ENCODE peak calls at places on chromosomes 7 and 10, in eight cellular contexts. J, Z, K, W, V, X, D and I are unnamed samples.

GRCh38 chr7:159094030-159094740 is 50.5 kb downstream of the VIPR2 start:
- DNase-seq in J (no peak), Z (no peak), K (no peak), W (no peak), V (no peak), X (no peak), D (no peak), I (no peak)

GRCh38 chr10:34539533-34540315 is 275.4 kb downstream of the PARD3 start:
- DNase-seq in J (no peak), Z (no peak), K (no peak), W (no peak), V (peak), X (peak), D (no peak), I (no peak)

GRCh38 chr10:70513848-70514309 is 35.3 kb downstream of the PALD1 start:
- DNase-seq in J (no peak), Z (no peak), K (peak), W (no peak), V (no peak), X (peak), D (no peak), I (peak)

GRCh38 chr7:36391436-36392198 is 2.0 kb downstream of the ANLN start:
- DNase-seq in J (no peak), Z (no peak), K (no peak), W (no peak), V (no peak), X (peak), D (peak), I (peak)

GRCh38 chr7:15647309-15647708 is 39.2 kb downstream of the MEOX2 start:
- DNase-seq in J (no peak), Z (no peak), K (no peak), W (no peak), V (no peak), X (no peak), D (no peak), I (no peak)

GRCh38 chr10:62623223-62623622 is 181.3 kb upstream of the ADO start:
- DNase-seq in J (no peak), Z (no peak), K (no peak), W (no peak), V (no peak), X (no peak), D (no peak), I (no peak)

GRCh38 chr10:128877936-128878335 is 589.1 kb upstream of the MGMT start:
- DNase-seq in J (no peak), Z (no peak), K (no peak), W (no peak), V (no peak), X (no peak), D (no peak), I (no peak)

GRCh38 chr10:58817499-58817898 is 304.8 kb downstream of the BICC1 start:
- DNase-seq in J (no peak), Z (no peak), K (no peak), W (no peak), V (no peak), X (no peak), D (no peak), I (no peak)

GRCh38 chr7:147992698-147993097 is 597.9 kb upstream of the C7orf33 start:
- DNase-seq in J (no peak), Z (no peak), K (no peak), W (no peak), V (no peak), X (no peak), D (no peak), I (no peak)

GRCh38 chr7:41816111-41816510 is 113.2 kb upstream of the INHBA start:
- DNase-seq in J (no peak), Z (no peak), K (no peak), W (no peak), V (no peak), X (peak), D (no peak), I (no peak)

GRCh38 chr10:132685121-132685891 is 100.6 kb downstream of the NKX6-2 start:
- DNase-seq in J (peak), Z (no peak), K (no peak), W (no peak), V (peak), X (no peak), D (peak), I (peak)

DNA sequence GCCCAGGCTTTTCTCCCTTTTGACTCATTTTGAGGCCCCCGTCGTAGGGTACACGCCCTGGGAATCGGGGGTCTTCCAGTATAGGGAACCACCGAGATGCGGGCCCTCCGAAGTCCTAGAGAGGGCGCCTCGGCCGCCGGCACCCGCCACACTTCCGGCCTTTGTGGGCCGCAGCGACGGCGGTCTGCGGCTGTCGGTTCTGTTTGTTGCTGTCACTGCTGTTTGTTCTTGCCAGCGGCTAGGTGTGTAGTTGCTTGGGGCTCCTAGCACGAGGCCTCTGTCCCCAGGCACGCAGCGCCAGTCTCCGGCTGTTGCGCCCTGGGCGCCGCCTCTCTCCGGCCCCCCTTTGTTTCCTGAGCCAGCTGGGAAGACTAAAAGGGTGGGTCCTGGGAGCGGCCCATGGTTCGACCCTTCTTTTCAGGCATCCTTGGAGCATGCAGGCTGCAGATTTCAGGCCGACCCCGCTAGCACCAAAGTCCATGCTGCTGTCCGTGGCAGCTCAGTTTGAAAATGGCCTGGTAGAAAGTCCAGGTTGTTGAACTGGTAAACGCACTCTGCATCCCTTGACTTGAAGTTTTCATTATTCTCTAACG is 17.8 kb upstream of the ZKSCAN1 start:
- DNase-seq in J (peak), Z (peak), K (peak), W (no peak), V (peak), X (peak), D (no peak), I (no peak)
- TF ChIP-seq CTCF in J (no peak), Z (no peak), K (no peak), W (no peak), V (no peak), X (no peak), D (no peak), I (no peak)

DNA sequence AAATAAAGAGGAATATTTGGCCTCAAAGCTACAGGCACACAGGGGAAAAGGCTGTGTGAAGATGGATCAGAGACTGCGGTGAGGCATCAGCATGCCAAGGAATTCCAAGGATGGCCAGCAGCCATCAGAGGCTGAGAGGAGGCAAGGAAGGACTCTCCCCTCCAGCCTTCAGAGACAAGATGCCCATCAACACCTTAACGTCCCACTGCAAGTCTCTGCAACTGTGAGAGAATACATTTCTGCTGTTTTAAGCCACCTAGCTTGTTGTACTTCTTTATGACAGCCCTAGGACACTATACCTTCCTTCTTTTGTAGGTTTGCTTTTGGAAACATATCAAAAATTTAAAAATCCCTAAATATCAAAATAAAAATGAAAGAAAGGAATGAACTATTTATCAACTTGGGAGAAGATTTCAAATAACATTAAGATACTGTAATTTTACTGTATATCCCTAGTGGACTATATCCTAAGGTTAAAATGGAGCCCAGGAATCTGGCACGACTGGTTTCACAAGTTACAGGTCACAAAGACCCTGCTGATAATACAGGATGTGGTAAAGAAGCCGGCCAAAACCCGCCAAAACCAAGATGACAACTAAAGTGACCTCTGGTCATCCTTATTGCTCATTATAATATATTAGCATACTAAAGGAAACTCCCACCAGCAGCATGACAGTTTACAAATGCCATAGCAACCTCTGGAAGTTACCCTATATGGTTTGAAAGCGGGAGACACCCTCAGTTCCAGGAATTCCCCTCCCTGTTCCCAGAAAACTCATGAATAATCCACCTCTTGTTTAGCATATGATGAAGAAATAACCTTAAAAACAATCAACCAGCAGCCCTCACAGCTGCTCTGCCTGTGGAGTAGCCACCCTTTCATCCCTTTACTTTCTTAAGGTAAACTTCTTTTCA is 185.2 kb downstream of the AVL9 start:
- DNase-seq in J (no peak), Z (no peak), K (peak), W (no peak), V (peak), X (no peak), D (peak), I (no peak)
- H3K4me3 ChIP-seq in J (no peak), Z (no peak), K (no peak), W (no peak), V (no peak), X (no peak), D (peak), I (no peak)

GRCh38 chr7:155858521-155859061 is 46.3 kb upstream of the SHH start:
- DNase-seq in J (no peak), Z (no peak), K (no peak), W (no peak), V (peak), X (no peak), D (peak), I (no peak)
- TF ChIP-seq EZH2phosphoT487 in J (no peak), Z (no peak), K (no peak), W (no peak), V (no peak), X (no peak), D (no peak), I (no peak)

DNA sequence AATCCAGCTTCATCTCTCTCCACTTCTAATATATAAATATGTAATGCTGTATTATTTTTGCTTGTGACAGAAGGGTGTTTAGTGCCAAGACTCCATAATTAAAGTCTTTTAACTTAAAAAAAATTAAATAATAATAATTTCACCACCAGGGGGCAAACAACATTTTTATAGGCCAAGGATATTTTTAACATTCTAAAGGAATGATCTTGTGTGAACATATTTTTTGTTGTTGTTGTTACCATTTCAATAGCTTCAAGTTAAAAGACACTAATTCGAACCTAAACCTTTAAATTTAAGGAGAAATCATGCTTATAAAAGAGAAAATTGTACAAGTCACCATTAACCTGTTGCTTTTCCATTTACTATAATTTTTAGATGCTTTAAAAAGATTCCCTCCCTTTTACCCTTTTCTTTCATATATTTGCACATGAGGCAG is 7.5 kb upstream of the DNAJC1 start:
- DNase-seq in J (no peak), Z (no peak), K (peak), W (peak), V (peak), X (peak), D (peak), I (peak)
- TF ChIP-seq CTCF in J (peak), Z (peak), K (peak), W (no peak), V (peak), X (peak), D (peak), I (peak)

DNA sequence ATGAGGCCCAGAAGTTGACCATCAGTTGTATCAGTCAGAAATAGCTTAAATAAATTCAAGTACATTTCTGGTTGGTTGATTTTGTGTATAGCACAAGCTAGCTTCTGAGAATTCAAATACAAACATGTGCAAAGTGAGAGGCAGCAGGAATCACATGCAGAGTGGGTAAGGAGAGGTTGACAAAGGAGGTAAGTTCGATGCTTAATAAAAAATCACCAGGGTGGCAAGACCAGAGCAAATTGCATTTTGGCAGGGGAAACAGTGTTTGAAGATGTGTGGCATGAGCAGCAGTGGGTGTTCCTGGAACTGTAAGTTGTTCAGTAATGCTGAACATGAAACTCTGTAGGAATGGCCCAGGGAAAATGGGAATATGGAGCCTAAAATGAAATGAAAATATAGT is 52.6 kb downstream of the GNAI1 start:
- DNase-seq in J (no peak), Z (no peak), K (no peak), W (no peak), V (no peak), X (no peak), D (no peak), I (no peak)
- H3K4me3 ChIP-seq in J (no peak), Z (no peak), K (no peak), W (no peak), V (no peak), X (no peak), D (no peak), I (no peak)

GRCh38 chr7:134534633-134535032 is 7.3 kb downstream of the AKR1B10 start:
- DNase-seq in J (no peak), Z (no peak), K (no peak), W (no peak), V (no peak), X (no peak), D (no peak), I (no peak)

GRCh38 chr7:134535272-134535918 is 8.0 kb downstream of the AKR1B10 start:
- DNase-seq in J (no peak), Z (no peak), K (no peak), W (no peak), V (no peak), X (no peak), D (no peak), I (no peak)

GRCh38 chr7:134533288-134533771 is 6.0 kb downstream of the AKR1B10 start:
- DNase-seq in J (no peak), Z (no peak), K (no peak), W (no peak), V (no peak), X (no peak), D (peak), I (no peak)

GRCh38 chr7:134530460-134530859 is 3.1 kb downstream of the AKR1B10 start:
- DNase-seq in J (no peak), Z (no peak), K (no peak), W (no peak), V (no peak), X (no peak), D (no peak), I (no peak)

DNA sequence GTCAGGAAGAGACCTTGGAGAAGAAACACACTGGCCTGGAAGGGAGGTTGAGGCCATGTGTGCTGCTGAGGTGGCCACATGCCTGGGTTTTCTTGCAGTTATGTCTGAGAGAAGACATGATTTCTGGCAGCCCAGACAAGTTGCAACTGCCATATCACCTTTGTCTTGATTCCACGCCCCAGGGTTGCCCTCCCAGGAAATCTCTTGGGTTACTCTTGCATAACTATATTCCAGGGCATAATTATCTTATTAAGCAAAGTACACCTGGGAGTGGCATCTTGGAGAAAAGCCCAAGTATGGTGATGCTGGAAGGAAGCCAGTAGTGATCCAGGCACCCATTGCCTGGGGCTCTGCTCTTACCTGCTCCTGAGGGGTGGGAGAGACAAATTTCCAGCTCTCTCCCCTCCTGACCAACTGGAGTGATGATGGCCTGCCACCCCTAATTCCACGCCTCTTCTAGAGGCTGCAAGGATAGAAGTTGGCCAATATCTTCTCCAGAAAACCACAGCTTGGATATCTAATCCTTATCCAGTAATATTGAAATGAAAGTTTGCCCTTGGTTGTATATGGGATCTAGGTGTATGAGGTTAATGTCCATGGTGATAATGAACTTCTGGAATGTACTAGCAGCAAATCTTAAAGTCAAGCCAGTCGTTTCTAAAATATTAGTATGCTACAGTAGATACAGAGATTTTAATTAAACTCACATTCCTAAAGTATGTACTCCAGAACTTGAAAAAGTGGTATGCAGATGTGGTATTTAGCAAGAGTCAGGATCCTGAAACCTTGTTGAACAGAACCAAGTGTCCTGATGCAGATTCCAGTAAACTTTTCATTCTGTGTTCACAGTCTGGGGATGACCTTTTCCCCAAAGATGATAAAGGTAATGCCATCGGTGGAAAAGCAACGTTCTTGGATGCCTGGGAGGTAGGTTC is 5.1 kb downstream of the AKR1B10 start:
- DNase-seq in J (no peak), Z (no peak), K (no peak), W (no peak), V (no peak), X (no peak), D (peak), I (no peak)
- TF ChIP-seq EZH2phosphoT487 in J (no peak), Z (no peak), K (no peak), W (no peak), V (no peak), X (no peak), D (no peak), I (no peak)

DNA sequence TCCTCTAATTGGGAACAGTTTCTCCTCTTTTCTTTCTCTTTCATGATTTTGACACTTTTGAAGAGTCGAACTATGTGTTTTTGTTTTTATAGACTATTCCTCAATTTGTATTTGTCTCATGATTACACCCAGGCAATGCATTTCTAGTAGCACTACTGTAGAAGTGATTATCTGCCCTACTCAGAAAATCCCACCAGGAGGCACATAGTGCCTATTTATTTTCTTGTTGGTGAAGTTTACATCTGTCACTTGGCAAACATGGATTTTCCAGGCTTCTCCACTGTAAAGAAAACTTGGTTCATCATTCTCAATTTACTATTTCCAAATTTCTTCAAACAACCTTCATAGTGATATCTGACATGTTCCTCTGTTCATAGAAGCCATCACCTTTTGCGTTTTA is 893.9 kb downstream of the CCSER2 start:
- DNase-seq in J (no peak), Z (no peak), K (no peak), W (no peak), V (no peak), X (no peak), D (no peak), I (no peak)
- TF ChIP-seq CTCF in J (peak), Z (no peak), K (no peak), W (no peak), V (no peak), X (no peak), D (no peak), I (no peak)

DNA sequence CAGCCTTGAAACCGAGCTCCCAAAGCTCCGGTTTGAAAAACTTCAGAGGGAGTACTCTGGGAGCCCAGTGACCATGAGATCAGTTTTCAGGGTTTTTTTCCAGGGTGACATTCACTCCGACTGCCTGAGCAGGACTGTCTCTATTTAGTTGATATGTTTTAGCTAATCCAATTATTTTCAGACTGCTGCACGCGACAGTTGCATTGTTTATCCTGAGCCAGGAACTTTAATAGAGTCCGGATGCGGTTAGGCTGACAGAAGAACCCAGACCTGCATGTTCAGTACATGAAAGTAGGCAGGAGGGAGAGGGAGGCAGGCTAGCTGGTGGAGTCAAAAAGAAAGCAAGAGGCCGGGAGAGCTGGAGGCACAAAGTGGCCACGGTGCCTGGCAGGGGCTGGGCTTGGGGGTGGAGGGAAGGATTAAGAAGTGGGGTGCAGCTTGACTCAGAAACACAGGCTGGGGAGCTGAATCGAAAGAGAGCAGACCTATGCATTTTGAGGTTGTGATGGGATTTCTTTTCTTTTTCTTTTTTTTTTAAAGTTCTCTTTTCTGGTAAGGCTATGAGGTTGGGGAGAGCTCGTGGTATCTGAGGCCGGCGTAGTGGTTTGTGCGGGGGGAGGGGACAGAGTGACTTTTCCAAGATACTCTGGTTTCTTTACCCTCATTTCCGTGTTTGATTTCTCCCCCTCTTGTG is 5.7 kb downstream of the GATA3 start:
- DNase-seq in J (peak), Z (no peak), K (peak), W (no peak), V (peak), X (peak), D (peak), I (peak)
- H3K4me3 ChIP-seq in J (peak), Z (peak), K (peak), W (no peak), V (no peak), X (peak), D (no peak), I (no peak)